ENCODE peak calls at places on chromosomes 4 and X, in five cellular contexts. N is WTC11, A is NB4, C is SK-N-SH, J is A549. I is an unnamed sample.

GRCh38 chr4:145881991-145882390 is 56.6 kb downstream of the ZNF827 start:
- DNase-seq in N (peak), A (no peak), C (no peak), J (no peak), I (no peak)

GRCh38 chr4:141375855-141376254 is 155.2 kb downstream of the ZNF330 start:
- DNase-seq in N (no peak), A (no peak), C (peak), J (peak), I (peak)

GRCh38 chr4:10640535-10641159 is 43.9 kb downstream of the CLNK start:
- DNase-seq in N (no peak), A (no peak), C (no peak), J (no peak), I (no peak)

GRCh38 chr4:40916218-40916555 is 166.4 kb downstream of the NSUN7 start:
- DNase-seq in N (no peak), A (no peak), C (no peak), J (no peak), I (no peak)

GRCh38 chrX:54171527-54171926 is 11.5 kb downstream of the FAM120C start:
- DNase-seq in N (no peak), A (no peak), C (no peak), J (no peak), I (no peak)

GRCh38 chr4:64158648-64159326 is 250.5 kb downstream of the TECRL start:
- DNase-seq in N (peak), A (peak), C (peak), J (peak), I (peak)

GRCh38 chrX:72306085-72306801 is 529 bp upstream of the CITED1 start:
- DNase-seq in N (peak), A (peak), C (peak), J (peak), I (no peak)

GRCh38 chr4:28868831-28869230 is 1851.3 kb upstream of the PCDH7 start:
- DNase-seq in N (no peak), A (no peak), C (no peak), J (no peak), I (no peak)

GRCh38 chr4:91198951-91199350 is 1071.8 kb downstream of the CCSER1 start:
- DNase-seq in N (no peak), A (peak), C (no peak), J (peak), I (no peak)

GRCh38 chr4:171626554-171626953 is 186.7 kb upstream of the GALNTL6 start:
- DNase-seq in N (no peak), A (no peak), C (no peak), J (no peak), I (no peak)

GRCh38 chrX:69136546-69137331 is 28.5 kb downstream of the PJA1 start:
- DNase-seq in N (peak), A (peak), C (no peak), J (no peak), I (no peak)

GRCh38 chrX:117969337-117969736 is 147.3 kb downstream of the KLHL13 start:
- DNase-seq in N (no peak), A (no peak), C (no peak), J (no peak), I (no peak)

GRCh38 chr4:109251396-109251795 is 51.1 kb downstream of the COL25A1 start:
- DNase-seq in N (no peak), A (no peak), C (no peak), J (no peak), I (no peak)

GRCh38 chr4:142379277-142380051 is 466.6 kb downstream of the INPP4B start:
- DNase-seq in N (no peak), A (no peak), C (no peak), J (peak), I (peak)

GRCh38 chr4:145523117-145523516 is 41.5 kb downstream of the SMAD1 start:
- DNase-seq in N (no peak), A (peak), C (no peak), J (no peak), I (no peak)

GRCh38 chr4:55411621-55412020 is 15.9 kb downstream of the TMEM165 start:
- DNase-seq in N (no peak), A (no peak), C (no peak), J (no peak), I (no peak)

GRCh38 chrX:140501940-140502468 is 2.9 kb downstream of the SOX3 start:
- DNase-seq in N (no peak), A (no peak), C (no peak), J (no peak), I (no peak)

DNA sequence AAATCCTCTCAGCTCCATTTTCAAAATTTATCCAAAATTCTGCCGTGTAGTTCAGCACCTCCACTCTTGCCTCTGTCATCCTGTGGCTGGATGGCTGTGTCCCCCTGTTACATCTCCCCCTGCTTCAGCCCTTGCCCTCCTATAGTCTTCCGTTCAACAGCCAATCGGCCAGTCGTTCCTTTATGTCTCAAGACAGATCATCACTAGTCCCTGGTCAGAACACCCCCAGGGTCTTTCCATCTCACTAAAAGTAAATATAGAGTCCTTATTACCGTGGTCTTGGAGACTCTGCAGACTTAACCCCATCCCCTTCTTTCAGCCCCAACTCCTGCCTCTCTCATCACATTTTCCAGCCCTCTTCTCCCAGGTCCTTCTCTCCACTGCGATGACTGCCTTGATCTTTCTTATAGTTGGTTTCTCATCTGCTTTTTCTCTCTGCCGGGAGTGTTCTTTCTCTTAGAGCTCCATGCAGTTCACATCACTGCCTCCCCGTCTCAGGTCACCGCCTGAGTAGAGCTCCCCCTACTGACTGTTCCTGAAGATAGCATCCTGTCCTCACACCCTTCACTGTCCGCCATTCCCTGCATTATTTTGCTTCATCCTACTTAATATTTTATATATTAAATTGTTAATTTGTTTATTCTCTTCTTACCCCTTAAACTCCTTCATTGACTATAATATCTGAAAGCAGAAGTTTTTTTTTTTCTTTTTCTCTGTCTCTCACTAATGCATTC is 736.9 kb upstream of the MAGEB2 start:
- DNase-seq in N (peak), A (peak), C (peak), J (peak), I (peak)
- TF ChIP-seq MAX in N (no peak), A (no peak), C (no peak), J (no peak), I (no peak)

GRCh38 chr4:97548943-97549583 is 594.2 kb downstream of the STPG2 start:
- DNase-seq in N (no peak), A (no peak), C (no peak), J (peak), I (peak)
- TF ChIP-seq MAX in N (no peak), A (no peak), C (no peak), J (no peak), I (no peak)

GRCh38 chrX:40098264-40099045 is 697 bp upstream of the BCOR start:
- DNase-seq in N (peak), A (peak), C (peak), J (peak), I (no peak)
- TF ChIP-seq MAX in N (no peak), A (no peak), C (no peak), J (peak), I (no peak)

GRCh38 chr4:88599714-88600113 is 7.4 kb downstream of the HERC3 start:
- DNase-seq in N (no peak), A (no peak), C (no peak), J (no peak), I (no peak)

GRCh38 chr4:88592600-88593448 is 544 bp downstream of the HERC3 start:
- DNase-seq in N (peak), A (peak), C (peak), J (peak), I (peak)

GRCh38 chr4:88599298-88599697 is 7.0 kb downstream of the HERC3 start:
- DNase-seq in N (no peak), A (no peak), C (no peak), J (peak), I (no peak)

GRCh38 chr4:88600129-88600849 is 8.0 kb downstream of the HERC3 start:
- DNase-seq in N (no peak), A (no peak), C (no peak), J (peak), I (no peak)

GRCh38 chr4:88597970-88598369 is 5.7 kb downstream of the HERC3 start:
- DNase-seq in N (no peak), A (no peak), C (no peak), J (no peak), I (no peak)
- TF ChIP-seq MAX in N (no peak), A (no peak), C (no peak), J (no peak), I (no peak)

DNA sequence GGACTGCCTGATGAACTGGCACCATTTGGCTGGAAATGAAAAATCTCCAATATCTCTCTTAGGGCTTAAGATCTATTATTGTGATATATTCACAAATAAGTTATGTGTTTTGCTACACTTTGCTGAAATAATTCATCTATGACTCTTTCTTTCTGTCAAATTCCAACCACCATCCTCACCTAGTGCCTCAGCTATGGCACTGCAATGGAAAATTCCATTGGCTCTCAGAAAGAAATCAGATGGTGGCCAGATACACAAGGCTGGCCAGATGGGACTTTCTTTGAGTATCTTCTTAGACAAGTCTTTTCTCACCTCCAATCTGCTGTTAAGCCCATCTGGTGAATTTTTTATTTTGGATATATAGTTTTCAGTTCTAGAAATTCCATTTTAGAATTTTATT is 28.0 kb downstream of the NAT8L start:
- DNase-seq in N (no peak), A (no peak), C (no peak), J (no peak), I (no peak)
- TF ChIP-seq MAX in N (no peak), A (no peak), C (no peak), J (no peak), I (no peak)